ENCODE peak calls at places on chromosome 21, in five cellular contexts. E is dorsolateral prefrontal cortex; R is T-cell; I is IMR-90; C is activated T-cell treated with anti-CD3 and anti-CD28 coated beads, Interleukin-2, amount 50 U/mL, for 24 hours. O is an unnamed sample.

GRCh38 chr21:38683222-38683621 is 122.5 kb upstream of the ETS2 start:
- DNase-seq in R (no peak), C (no peak), E (no peak), I (no peak), O (no peak)

GRCh38 chr21:31930001-31930400 is 57.2 kb downstream of the HUNK start:
- DNase-seq in C (no peak), I (no peak), R (no peak), E (no peak), O (no peak)

GRCh38 chr21:30153697-30154340 is 12.8 kb downstream of the CLDN17 start:
- DNase-seq in E (no peak), C (no peak), I (no peak), R (no peak), O (no peak)

GRCh38 chr21:43864313-43864805 is 664 bp upstream of the AGPAT3 start:
- DNase-seq in E (no peak), R (peak; percentile 32), I (peak; percentile 16), C (peak; percentile 76), O (no peak)

GRCh38 chr21:37145635-37146111 is 72.6 kb downstream of the TTC3 start:
- DNase-seq in I (peak; percentile 76), E (no peak), C (no peak), R (no peak), O (no peak)

GRCh38 chr21:24045775-24046215 is 1561.5 kb downstream of the MRPL39 start:
- DNase-seq in I (peak; percentile 99), R (no peak), C (no peak), E (peak; percentile 96), O (peak; percentile 84)

GRCh38 chr21:14916676-14917141 is 148.1 kb downstream of the NRIP1 start:
- DNase-seq in E (no peak), I (peak; percentile 66), R (no peak), C (no peak), O (no peak)

GRCh38 chr21:41482321-41482720 is 25.6 kb downstream of the TMPRSS2 start:
- DNase-seq in R (no peak), I (peak; percentile 74), C (no peak), E (no peak), O (no peak)

GRCh38 chr21:42063206-42063577 is 7.9 kb upstream of the UMODL1 start:
- DNase-seq in R (peak; percentile 35), C (peak; percentile 42), E (no peak), I (no peak), O (peak; percentile 18)

GRCh38 chr21:43574741-43575465 is 84.4 kb downstream of the HSF2BP start:
- DNase-seq in I (no peak), E (no peak), R (no peak), C (no peak), O (no peak)

GRCh38 chr21:15444118-15444960 is 285.4 kb upstream of the USP25 start:
- DNase-seq in E (no peak), I (no peak), R (no peak), C (no peak), O (no peak)

GRCh38 chr21:42682661-42683060 is 29.2 kb downstream of the PDE9A start:
- DNase-seq in C (no peak), I (no peak), R (no peak), E (no peak), O (no peak)

GRCh38 chr21:33401617-33401967 is 1.6 kb upstream of the IFNGR2 start:
- DNase-seq in I (no peak), C (no peak), E (no peak), R (no peak), O (no peak)

GRCh38 chr21:27759091-27759659 is 792.3 kb upstream of the ADAMTS5 start:
- DNase-seq in I (no peak), R (no peak), E (peak; percentile 20), C (no peak), O (no peak)

GRCh38 chr21:29648710-29649240 is 291.0 kb downstream of the GRIK1 start:
- DNase-seq in I (no peak), R (no peak), E (no peak), C (no peak), O (no peak)

GRCh38 chr21:36487641-36488307 is 7.9 kb upstream of the CLDN14 start:
- DNase-seq in C (no peak), I (peak; percentile 64), E (no peak), R (no peak), O (no peak)

GRCh38 chr21:28294046-28294445 is 698.6 kb downstream of the LTN1 start:
- DNase-seq in R (no peak), I (peak; percentile 72), C (no peak), E (no peak), O (no peak)

GRCh38 chr21:14923468-14923867 is 141.3 kb downstream of the NRIP1 start:
- DNase-seq in R (no peak), I (peak; percentile 63), C (no peak), E (no peak), O (no peak)

GRCh38 chr21:45975017-45975595 is 6.5 kb upstream of the COL6A1 start:
- DNase-seq in R (no peak), I (peak; percentile 43), C (peak; percentile 40), E (no peak), O (no peak)

GRCh38 chr21:27060190-27060589 is 93.3 kb upstream of the ADAMTS5 start:
- DNase-seq in C (no peak), E (no peak), I (peak; percentile 82), R (no peak), O (no peak)

GRCh38 chr21:42669069-42669468 is 15.6 kb downstream of the PDE9A start:
- DNase-seq in I (no peak), R (no peak), E (no peak), C (no peak), O (no peak)

GRCh38 chr21:13937236-13937635 is 273.5 kb downstream of the LIPI start:
- DNase-seq in I (no peak), R (no peak), E (no peak), C (no peak), O (no peak)

GRCh38 chr21:38834725-38835124 is 29.0 kb downstream of the ETS2 start:
- DNase-seq in I (no peak), R (no peak), C (no peak), E (no peak), O (no peak)